ENCODE peak calls at places on chromosomes 3 and 15, in four cellular contexts. Z is HepG2, L is HCT116, D is K562. H is an unnamed sample.

GRCh38 chr15:43517354-43518072 is at the start of gene MAP1A:
- DNase-seq in Z (no peak), L (no peak), D (peak), H (peak)

GRCh38 chr15:60797444-60798040 is 318.6 kb upstream of the ICE2 start:
- DNase-seq in Z (no peak), L (no peak), D (no peak), H (no peak)

GRCh38 chr3:48642605-48643004 is 7.3 kb upstream of the SLC26A6 start:
- DNase-seq in Z (no peak), L (no peak), D (no peak), H (no peak)

GRCh38 chr15:41104234-41104633 is 11.8 kb downstream of the INO80 start:
- DNase-seq in Z (no peak), L (no peak), D (no peak), H (no peak)

GRCh38 chr15:36429707-36430106 is 149.7 kb upstream of the CDIN1 start:
- DNase-seq in Z (no peak), L (no peak), D (no peak), H (no peak)

GRCh38 chr15:41876689-41877088 is 17.2 kb downstream of the SPTBN5 start:
- DNase-seq in Z (no peak), L (no peak), D (no peak), H (no peak)

GRCh38 chr15:44029940-44030568 is 165.0 kb downstream of the FRMD5 start:
- DNase-seq in Z (no peak), L (no peak), D (no peak), H (no peak)

GRCh38 chr3:133928136-133928893 is 32.6 kb upstream of the RAB6B start:
- DNase-seq in Z (no peak), L (no peak), D (no peak), H (peak)

GRCh38 chr3:32467333-32468070 is 35.1 kb downstream of the CMTM6 start:
- DNase-seq in Z (no peak), L (no peak), D (peak), H (no peak)

GRCh38 chr3:72492240-72492639 is 356.0 kb downstream of the SHQ1 start:
- DNase-seq in Z (no peak), L (no peak), D (no peak), H (no peak)

GRCh38 chr3:188929138-188929537 is 242.6 kb upstream of the TPRG1 start:
- DNase-seq in Z (peak), L (no peak), D (no peak), H (no peak)

GRCh38 chr3:111081008-111081545 is 9.5 kb downstream of the NECTIN3 start:
- DNase-seq in Z (no peak), L (no peak), D (no peak), H (no peak)

GRCh38 chr15:80989110-80989517 is 505 bp downstream of the MESD start:
- DNase-seq in Z (no peak), L (no peak), D (no peak), H (no peak)

GRCh38 chr3:10041034-10041433 is 14.8 kb downstream of the FANCD2 start:
- DNase-seq in Z (no peak), L (no peak), D (no peak), H (no peak)

GRCh38 chr3:138381413-138381901 is 33.1 kb downstream of the MRAS start:
- DNase-seq in Z (no peak), L (no peak), D (no peak), H (no peak)

GRCh38 chr3:299590-300301 is 103.2 kb downstream of the CHL1 start:
- DNase-seq in Z (no peak), L (no peak), D (no peak), H (no peak)

GRCh38 chr3:5190147-5190791 is 2.8 kb downstream of the EDEM1 start:
- DNase-seq in Z (no peak), L (no peak), D (no peak), H (no peak)

GRCh38 chr3:9908286-9908685 is 5.6 kb downstream of the IL17RE start:
- DNase-seq in Z (no peak), L (no peak), D (no peak), H (no peak)

GRCh38 chr15:63344737-63345390 is 36.8 kb downstream of the CA12 start:
- DNase-seq in Z (no peak), L (no peak), D (no peak), H (no peak)

GRCh38 chr3:59836525-59836924 is 786.7 kb upstream of the CFAP20DC start:
- DNase-seq in Z (no peak), L (no peak), D (no peak), H (no peak)

GRCh38 chr15:88537591-88538317 is 8.7 kb downstream of the DET1 start:
- DNase-seq in Z (no peak), L (no peak), D (no peak), H (no peak)

GRCh38 chr3:126475411-126476114 is at the start of gene ZXDC:
- DNase-seq in Z (peak), L (peak), D (peak), H (peak)

DNA sequence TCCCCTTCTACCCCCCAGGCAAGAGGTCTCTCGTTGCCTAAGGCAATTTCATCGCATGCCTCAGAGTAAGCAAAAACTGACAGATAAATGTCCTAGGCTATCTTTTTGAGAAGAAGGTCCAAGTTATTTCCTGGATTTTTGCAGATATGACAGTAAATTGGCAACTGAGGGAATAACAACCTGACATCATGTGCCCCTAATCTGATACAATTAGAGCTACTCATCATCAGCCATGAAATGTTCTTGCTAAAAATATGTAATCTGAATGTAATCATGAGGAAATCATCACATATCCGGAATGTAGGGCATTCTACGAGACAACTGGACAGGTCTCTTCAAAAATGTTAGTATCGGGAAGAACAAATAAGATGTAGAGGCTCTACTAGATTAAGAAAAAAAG is 44.1 kb downstream of the TNIK start:
- DNase-seq in Z (no peak), L (no peak), D (no peak), H (no peak)
- TF ChIP-seq FOSL1 in Z (no peak), L (no peak), D (no peak), H (no peak)

DNA sequence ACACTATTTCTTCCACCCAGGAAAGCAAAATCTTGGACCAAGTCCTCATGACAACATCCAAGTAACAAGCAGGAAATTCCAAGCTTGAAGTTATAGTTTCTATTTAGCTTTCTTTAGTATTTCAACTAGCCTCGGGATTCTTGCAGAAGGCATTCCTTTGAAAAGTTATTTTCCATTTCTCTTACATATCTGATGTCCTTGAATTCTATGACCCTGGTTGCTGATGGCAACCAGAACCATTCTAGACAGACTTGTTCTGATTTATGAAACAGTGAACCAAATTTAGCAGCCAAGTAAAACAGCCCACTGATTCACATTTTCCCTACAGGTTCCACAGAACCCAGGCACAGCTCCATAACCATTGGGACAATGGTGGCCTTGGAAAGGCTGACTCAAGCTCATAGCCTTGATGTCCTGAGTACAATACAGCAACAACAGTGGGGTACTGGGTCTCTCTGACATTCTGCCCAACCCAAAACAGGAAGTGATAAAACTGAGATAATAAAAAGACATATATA is 26.4 kb downstream of the P3H2 start:
- DNase-seq in Z (no peak), L (no peak), D (no peak), H (no peak)
- TF ChIP-seq FOSL1 in Z (no peak), L (no peak), D (no peak), H (no peak)

GRCh38 chr3:116341381-116341780 is 103.9 kb downstream of the LSAMP start:
- DNase-seq in Z (no peak), L (no peak), D (no peak), H (no peak)

GRCh38 chr3:116340680-116341216 is 104.5 kb downstream of the LSAMP start:
- DNase-seq in Z (no peak), L (no peak), D (no peak), H (no peak)

GRCh38 chr3:116337229-116337628 is 108.1 kb downstream of the LSAMP start:
- DNase-seq in Z (no peak), L (no peak), D (no peak), H (no peak)

GRCh38 chr3:116338713-116339112 is 106.6 kb downstream of the LSAMP start:
- DNase-seq in Z (no peak), L (no peak), D (no peak), H (no peak)

GRCh38 chr3:116339441-116340028 is 105.8 kb downstream of the LSAMP start:
- DNase-seq in Z (no peak), L (no peak), D (no peak), H (no peak)
- TF ChIP-seq FOSL1 in Z (no peak), L (no peak), D (no peak), H (no peak)

DNA sequence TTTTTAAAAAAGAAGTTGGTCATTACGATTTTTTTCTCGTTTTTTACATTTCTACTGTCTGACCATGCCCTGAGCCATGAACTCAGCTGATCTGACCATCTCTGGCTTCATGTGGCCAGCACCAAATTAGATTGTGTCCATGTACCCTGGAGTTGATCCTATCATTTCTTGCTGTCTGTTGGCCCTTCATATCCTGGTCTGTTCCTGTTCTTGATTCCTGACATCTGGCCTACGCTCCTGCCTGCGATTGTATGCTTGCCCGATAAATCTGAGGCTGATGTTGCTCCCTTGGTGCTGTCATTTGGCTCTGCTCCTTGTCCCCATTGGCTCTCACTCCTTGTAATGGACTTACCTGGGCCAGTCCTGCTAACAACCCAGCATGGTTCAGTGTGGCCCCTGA is 89.8 kb upstream of the IGSF10 start:
- DNase-seq in Z (no peak), L (no peak), D (no peak), H (no peak)
- TF ChIP-seq FOSL1 in Z (no peak), L (no peak), D (no peak), H (no peak)

GRCh38 chr3:119243712-119244111 is 3.0 kb upstream of the B4GALT4 start:
- DNase-seq in Z (no peak), L (no peak), D (no peak), H (no peak)
- TF ChIP-seq FOSL1 in Z (no peak), L (no peak), D (no peak), H (no peak)

GRCh38 chr3:54122802-54123537 is 618 bp downstream of the CACNA2D3 start:
- DNase-seq in Z (no peak), L (no peak), D (no peak), H (no peak)
- TF ChIP-seq FOSL1 in Z (no peak), L (no peak), D (no peak), H (no peak)

GRCh38 chr3:106172780-106173179 is 304.0 kb upstream of the CBLB start:
- DNase-seq in Z (no peak), L (no peak), D (no peak), H (no peak)

GRCh38 chr3:106176734-106177133 is 307.9 kb upstream of the CBLB start:
- DNase-seq in Z (no peak), L (no peak), D (no peak), H (no peak)
- TF ChIP-seq FOSL1 in Z (no peak), L (no peak), D (no peak), H (no peak)

H was measured in H1.